ENCODE peak calls at places on chromosomes 3 and 15, in six cellular contexts. X is mucosa of descending colon, U is GM12864, O is A549, B is lung, R is RWPE1. I is an unnamed sample.
A peak's percentile ranks its signal among the peaks of the same experiment; 100 is the strongest.

GRCh38 chr3:13405614-13406013 is 14.5 kb downstream of the NUP210 start:
- DNase-seq in O (no peak), U (no peak), R (no peak), B (no peak), X (no peak), I (no peak)

GRCh38 chr3:100754563-100755334 is 45.5 kb downstream of the TFG start:
- DNase-seq in X (no peak), R (no peak), U (no peak), B (no peak), O (no peak), I (no peak)

GRCh38 chr15:44790215-44790614 is 53.9 kb downstream of the TRIM69 start:
- DNase-seq in R (no peak), B (no peak), X (no peak), O (no peak), U (no peak), I (no peak)

GRCh38 chr3:4821331-4821730 is 157.9 kb upstream of the BHLHE40 start:
- DNase-seq in X (no peak), R (no peak), U (no peak), B (no peak), O (no peak), I (no peak)

GRCh38 chr3:158531334-158531733 is 39.7 kb upstream of the MLF1 start:
- DNase-seq in B (no peak), X (no peak), O (no peak), U (no peak), R (no peak), I (no peak)

GRCh38 chr3:75192065-75192658 is 472.0 kb upstream of the FRG2C start:
- DNase-seq in B (peak; percentile 32), O (peak; percentile 3), R (peak; percentile 2), U (no peak), X (peak; percentile 21), I (peak; percentile 11)

GRCh38 chr3:190644035-190644434 is 130.2 kb downstream of the IL1RAP start:
- DNase-seq in X (no peak), R (no peak), B (no peak), U (no peak), O (no peak), I (no peak)

GRCh38 chr15:75594276-75594675 is 15.2 kb upstream of the PTPN9 start:
- DNase-seq in X (no peak), U (no peak), R (no peak), O (no peak), B (no peak), I (no peak)

GRCh38 chr3:16614033-16615031 is 9.1 kb upstream of the DAZL start:
- DNase-seq in X (no peak), U (no peak), O (no peak), R (no peak), B (no peak), I (no peak)

GRCh38 chr15:38461089-38461833 is 7.3 kb downstream of the FAM98B start:
- DNase-seq in B (no peak), X (no peak), R (peak; percentile 9), O (no peak), U (no peak), I (peak; percentile 45)

GRCh38 chr3:62131620-62132019 is 241.7 kb downstream of the FEZF2 start:
- DNase-seq in O (no peak), X (no peak), U (no peak), R (no peak), B (no peak), I (no peak)

GRCh38 chr15:33698128-33698527 is 270.2 kb upstream of the CHRM5 start:
- DNase-seq in X (no peak), B (no peak), R (no peak), O (no peak), U (no peak), I (no peak)

GRCh38 chr15:33699691-33700447 is 268.4 kb upstream of the CHRM5 start:
- DNase-seq in O (no peak), R (no peak), B (no peak), X (no peak), U (no peak), I (no peak)

GRCh38 chr15:33699145-33699544 is 269.2 kb upstream of the CHRM5 start:
- DNase-seq in B (no peak), R (no peak), O (no peak), X (no peak), U (no peak), I (no peak)

GRCh38 chr15:33700695-33701303 is 267.5 kb upstream of the CHRM5 start:
- DNase-seq in O (peak; percentile 58), X (peak; percentile 71), R (peak; percentile 62), U (peak; percentile 33), B (peak; percentile 69), I (peak; percentile 55)

DNA sequence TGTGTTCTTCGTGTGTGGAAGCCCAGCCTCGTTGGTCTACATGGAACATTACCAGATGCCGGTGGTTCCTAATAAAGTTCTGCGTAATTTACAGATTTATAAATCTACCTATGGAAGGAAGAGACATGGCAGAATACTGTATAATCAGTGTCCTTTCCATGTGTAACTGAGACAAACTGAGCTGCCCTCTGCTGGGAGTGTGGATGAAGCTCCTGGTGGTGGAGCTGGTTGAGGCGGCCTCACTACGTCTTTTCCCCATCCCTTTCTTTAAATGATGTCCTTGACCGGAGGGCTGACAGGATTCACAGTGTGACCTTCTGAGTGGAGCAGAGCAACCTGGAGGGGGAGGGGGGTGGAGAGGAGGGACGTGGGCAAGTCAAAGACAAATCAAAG is 267.0 kb upstream of the CHRM5 start:
- DNase-seq in R (no peak), U (no peak), O (no peak), B (no peak), X (no peak), I (no peak)
- TF ChIP-seq CTCF in R (no peak), U (no peak), O (no peak), B (no peak), X (no peak), I (no peak)

GRCh38 chr3:55471084-55471483 is 16.0 kb downstream of the WNT5A start:
- DNase-seq in U (no peak), R (no peak), X (no peak), O (no peak), B (no peak), I (no peak)

GRCh38 chr3:55473788-55474187 is 13.3 kb downstream of the WNT5A start:
- DNase-seq in R (no peak), X (no peak), O (no peak), U (no peak), B (no peak), I (no peak)

GRCh38 chr3:55476515-55476914 is 10.6 kb downstream of the WNT5A start:
- DNase-seq in U (no peak), X (no peak), R (no peak), O (no peak), B (no peak), I (no peak)

GRCh38 chr3:55471522-55472280 is 15.4 kb downstream of the WNT5A start:
- DNase-seq in X (no peak), B (no peak), O (no peak), R (no peak), U (no peak), I (no peak)

DNA sequence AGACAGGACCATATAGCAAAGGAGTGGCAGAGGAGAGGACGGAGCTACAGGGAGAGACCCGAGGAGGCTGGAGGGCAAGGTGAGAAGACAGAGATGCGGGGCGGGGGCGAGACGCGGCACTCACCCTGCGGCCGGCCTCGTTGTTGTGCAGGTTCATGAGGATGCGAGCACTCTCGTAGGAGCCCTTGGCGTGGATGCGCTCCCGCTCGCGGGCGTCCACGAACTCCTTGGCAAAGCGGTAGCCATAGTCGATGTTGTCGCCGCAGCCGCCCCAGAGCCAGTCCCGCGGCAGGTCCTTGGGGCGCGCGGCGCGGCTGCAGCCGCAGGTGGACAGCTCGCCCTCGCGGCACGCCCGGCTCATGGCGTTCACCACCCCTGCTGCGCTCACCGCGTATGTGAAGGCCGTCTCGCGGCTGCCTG is 12.9 kb downstream of the WNT5A start:
- DNase-seq in X (peak; percentile 35), R (no peak), B (no peak), U (no peak), O (no peak), I (no peak)
- TF ChIP-seq CTCF in X (no peak), R (no peak), B (no peak), U (no peak), O (no peak), I (no peak)

DNA sequence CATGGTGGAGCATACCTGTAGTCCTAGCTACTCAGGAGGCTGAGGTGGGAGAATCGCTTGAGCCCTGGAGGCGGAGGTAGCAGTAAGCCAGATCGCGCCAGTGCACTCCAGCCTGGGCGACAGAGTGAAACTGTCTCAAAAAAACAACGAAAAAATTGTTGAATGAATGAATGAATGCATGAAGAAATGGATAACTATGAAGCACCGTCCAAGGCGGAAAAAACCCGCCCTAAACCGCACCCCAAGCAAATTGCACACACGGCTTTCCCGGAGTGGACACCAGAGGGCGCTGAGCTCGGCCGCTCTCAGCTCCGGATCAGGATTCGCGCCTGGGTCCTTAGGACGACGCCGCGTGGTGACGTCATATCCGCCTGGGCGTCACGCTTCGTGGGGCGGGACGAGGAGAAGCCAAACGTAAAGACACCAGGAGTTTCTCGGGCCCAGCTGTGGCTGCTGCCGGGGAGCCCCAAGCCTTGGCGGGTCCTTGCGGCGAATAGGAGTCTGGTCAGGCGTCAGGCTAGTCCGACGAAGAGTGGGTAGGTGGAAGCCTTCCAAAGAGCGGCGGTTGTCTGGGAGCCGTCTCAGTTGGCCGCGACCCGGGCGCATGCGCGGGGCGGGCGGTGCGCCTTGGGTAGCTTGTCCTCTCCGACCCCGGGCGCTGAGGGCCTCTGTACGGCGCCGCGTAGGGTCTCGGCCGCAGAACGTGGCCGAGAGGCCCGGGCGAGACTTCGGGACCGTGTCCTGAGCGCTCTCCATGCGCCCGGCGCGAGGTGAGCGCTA is at the start of the genes HTD2 and RPP14:
- DNase-seq in U (peak; percentile 95), X (peak; percentile 99), B (peak; percentile 99), O (peak; percentile 64), R (peak; percentile 88), I (peak; percentile 96)
- TF ChIP-seq CTCF in U (peak; percentile 95), X (peak; percentile 98), B (peak; percentile 97), O (peak; percentile 71), R (peak; percentile 95), I (peak; percentile 95)

GRCh38 chr15:74543043-74543422 is 2.0 kb downstream of the ARID3B start:
- DNase-seq in R (no peak), U (no peak), B (no peak), O (no peak), X (no peak), I (no peak)

GRCh38 chr15:74543583-74543982 is 2.6 kb downstream of the ARID3B start:
- DNase-seq in X (no peak), R (no peak), O (no peak), U (no peak), B (no peak), I (no peak)

GRCh38 chr15:74548236-74548635 is 7.2 kb downstream of the ARID3B start:
- DNase-seq in X (no peak), R (no peak), O (no peak), U (no peak), B (no peak), I (no peak)

GRCh38 chr15:74545061-74545460 is 4.0 kb downstream of the ARID3B start:
- DNase-seq in R (no peak), B (no peak), O (no peak), X (no peak), U (no peak), I (no peak)

GRCh38 chr15:74545776-74546656 is 5.0 kb downstream of the ARID3B start:
- DNase-seq in U (peak; percentile 75), O (peak; percentile 65), X (peak; percentile 95), B (peak; percentile 96), R (peak; percentile 97), I (peak; percentile 81)
- TF ChIP-seq CTCF in U (no peak), O (no peak), X (no peak), B (no peak), R (peak; percentile 17), I (no peak)